ENCODE peak calls at places on chromosome 19, in seven cellular contexts. A is CD4-positive, alpha-beta T cell; C is Calu3; L is cardiac muscle cell; O is CD8-positive, alpha-beta T cell; H is neural crest cell; V is endothelial cell. B is an unnamed sample.
A peak's percentile ranks its signal among the peaks of the same experiment; 100 is the strongest.

GRCh38 chr19:43439183-43440063 is 24.7 kb downstream of the TEX101 start:
- DNase-seq in L (no peak), C (peak; percentile 37), O (peak; percentile 26), V (no peak), A (peak; percentile 39), H (no peak), B (no peak)

GRCh38 chr19:7018828-7019227 is 2.4 kb downstream of the MBD3L2B start:
- DNase-seq in C (no peak), L (no peak), H (no peak), V (no peak), A (no peak), O (no peak), B (no peak)

GRCh38 chr19:43780706-43781525 is at the start of gene KCNN4:
- DNase-seq in V (no peak), C (peak; percentile 79), L (no peak), A (peak; percentile 63), H (no peak), O (peak; percentile 55), B (no peak)

GRCh38 chr19:47540748-47541147 is 25.9 kb upstream of the NAPA start:
- DNase-seq in H (no peak), O (no peak), C (no peak), V (no peak), A (no peak), L (peak; percentile 35), B (no peak)

GRCh38 chr19:6092329-6093286 is 17.7 kb downstream of the RFX2 start:
- DNase-seq in V (peak; percentile 25), C (peak; percentile 81), A (no peak), H (peak; percentile 57), O (no peak), L (peak; percentile 78), B (peak; percentile 78)

GRCh38 chr19:54518844-54519243 is 16.2 kb downstream of the LAIR2 start:
- DNase-seq in L (no peak), H (no peak), V (no peak), C (peak; percentile 9), O (no peak), A (no peak), B (no peak)

GRCh38 chr19:55354698-55355212 is at the start of gene COX6B2:
- DNase-seq in H (no peak), A (no peak), O (no peak), C (no peak), L (no peak), V (no peak), B (no peak)

GRCh38 chr19:29966594-29967249 is 24.7 kb downstream of the URI1 start:
- DNase-seq in V (no peak), O (no peak), H (no peak), L (peak; percentile 15), C (no peak), A (no peak), B (no peak)

GRCh38 chr19:56617531-56617930 is 22.4 kb downstream of the ZNF71 start:
- DNase-seq in V (no peak), C (no peak), H (no peak), A (no peak), L (no peak), O (no peak), B (no peak)

GRCh38 chr19:30353394-30353793 is 18.8 kb upstream of the ZNF536 start:
- DNase-seq in A (no peak), O (no peak), C (no peak), H (no peak), V (no peak), L (no peak), B (no peak)

GRCh38 chr19:12229990-12230389 is 64.7 kb downstream of the ZNF44 start:
- DNase-seq in V (no peak), A (no peak), O (no peak), C (no peak), L (no peak), H (no peak), B (no peak)

GRCh38 chr19:5977222-5977784 is 637 bp downstream of the RANBP3 start:
- DNase-seq in A (no peak), O (no peak), C (no peak), H (no peak), V (no peak), L (peak; percentile 34), B (no peak)

GRCh38 chr19:48674921-48675824 is 2.4 kb upstream of the NTN5 start:
- DNase-seq in H (peak; percentile 88), O (peak; percentile 59), L (peak; percentile 91), C (peak; percentile 87), A (peak; percentile 73), V (peak; percentile 80), B (peak; percentile 84)

GRCh38 chr19:35936738-35937268 is 629 bp downstream of the LRFN3 start:
- DNase-seq in O (no peak), L (no peak), H (no peak), A (no peak), V (no peak), C (no peak), B (no peak)

GRCh38 chr19:48970139-48970766 is 5.1 kb downstream of the FTL start:
- DNase-seq in V (no peak), O (no peak), H (no peak), A (no peak), C (no peak), L (no peak), B (no peak)

GRCh38 chr19:55078996-55079395 is 3.3 kb downstream of the EPS8L1 start:
- DNase-seq in A (no peak), O (no peak), H (no peak), L (no peak), V (no peak), C (no peak), B (no peak)

GRCh38 chr19:48746738-48747575 is at the start of gene IZUMO1:
- DNase-seq in H (peak; percentile 77), L (peak; percentile 82), C (no peak), A (peak; percentile 36), V (peak; percentile 80), O (no peak), B (peak; percentile 88)

GRCh38 chr19:1250374-1251232 is 2.2 kb downstream of the MIDN start:
- DNase-seq in V (peak; percentile 77), A (peak; percentile 59), C (no peak), L (peak; percentile 88), H (peak; percentile 83), O (peak; percentile 60), B (peak; percentile 82)

GRCh38 chr19:50875795-50876422 is 2.7 kb downstream of the KLK2 start:
- DNase-seq in V (no peak), L (no peak), C (no peak), H (no peak), O (no peak), A (no peak), B (no peak)

GRCh38 chr19:15812059-15812722 is 3.3 kb downstream of the OR10H1 start:
- DNase-seq in A (peak; percentile 44), O (peak; percentile 24), V (no peak), C (no peak), H (no peak), L (no peak), B (no peak)

GRCh38 chr19:35932291-35932936 is 3.8 kb upstream of the LRFN3 start:
- DNase-seq in L (no peak), H (no peak), V (no peak), O (no peak), A (no peak), C (no peak), B (no peak)

GRCh38 chr19:57171551-57172081 is 4.3 kb upstream of the DUXA start:
- DNase-seq in A (peak; percentile 31), C (no peak), O (no peak), V (no peak), L (peak; percentile 81), H (no peak), B (peak; percentile 52)

GRCh38 chr19:10416380-10417257 is 3.7 kb upstream of the PDE4A start:
- DNase-seq in C (peak; percentile 84), O (peak; percentile 76), A (peak; percentile 88), H (peak; percentile 87), V (peak; percentile 92), L (peak; percentile 89), B (peak; percentile 94)

GRCh38 chr19:55679343-55680257 is 4.6 kb downstream of the EPN1 start:
- DNase-seq in A (no peak), L (no peak), O (no peak), C (no peak), H (no peak), V (no peak), B (no peak)

GRCh38 chr19:2282062-2282861 is at the start of gene PEAK3:
- DNase-seq in C (no peak), O (peak; percentile 36), A (peak; percentile 33), L (peak; percentile 61), H (peak; percentile 47), V (peak; percentile 73), B (peak; percentile 75)

GRCh38 chr19:52191374-52191773 is 1.5 kb downstream of the PPP2R1A start:
- DNase-seq in V (no peak), L (no peak), O (no peak), H (no peak), C (peak; percentile 36), A (no peak), B (no peak)

GRCh38 chr19:41408256-41408655 is 10.6 kb downstream of the BCKDHA start:
- DNase-seq in A (no peak), O (no peak), C (no peak), V (no peak), H (no peak), L (no peak), B (no peak)
- TF ChIP-seq CTCF in A (no peak), O (no peak), C (no peak), V (no peak), H (no peak), L (no peak), B (no peak)

GRCh38 chr19:33767898-33768413 is 28.7 kb upstream of the KCTD15 start:
- DNase-seq in V (peak; percentile 91), H (peak; percentile 81), C (peak; percentile 52), O (no peak), L (peak; percentile 88), A (no peak), B (peak; percentile 98)
- TF ChIP-seq CTCF in V (no peak), H (peak; percentile 51), C (peak; percentile 23), O (no peak), L (peak; percentile 31), A (no peak), B (peak; percentile 56)

GRCh38 chr19:3440082-3440481 is 40.2 kb downstream of the SMIM24 start:
- DNase-seq in V (peak; percentile 62), C (peak; percentile 60), L (no peak), O (peak; percentile 34), A (peak; percentile 52), H (no peak), B (no peak)
- TF ChIP-seq CTCF in V (peak; percentile 47), C (peak; percentile 13), L (peak; percentile 41), O (peak; percentile 54), A (peak; percentile 45), H (peak; percentile 47), B (no peak)

DNA sequence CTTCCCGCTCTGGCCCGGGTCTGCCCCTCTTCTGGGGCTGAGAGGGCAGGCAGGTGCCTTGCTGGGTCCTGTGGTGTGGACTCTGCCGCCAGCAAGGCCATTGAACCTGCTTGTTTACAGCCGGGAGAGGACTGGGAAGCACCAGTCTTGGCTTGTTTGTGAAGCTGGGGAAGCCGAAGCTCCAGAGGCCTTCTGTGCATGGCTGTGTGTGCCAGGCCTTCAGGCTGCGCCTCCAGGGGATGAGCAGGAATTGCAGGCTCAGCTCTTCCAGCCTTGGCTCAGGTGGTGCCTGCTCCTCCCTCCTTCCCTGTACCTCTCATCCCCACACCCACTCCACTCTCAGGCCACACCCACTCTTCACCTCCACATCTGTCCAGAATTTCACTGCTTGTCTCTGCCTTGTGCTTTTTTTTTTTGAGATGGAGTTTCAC is 17.5 kb downstream of the NDUFB7 start:
- DNase-seq in C (no peak), L (no peak), O (no peak), A (no peak), H (no peak), V (no peak), B (no peak)
- TF ChIP-seq CTCF in C (no peak), L (no peak), O (no peak), A (no peak), H (no peak), V (no peak), B (no peak)

GRCh38 chr19:34662919-34663318 is 14.0 kb downstream of the SCGB2B2 start:
- DNase-seq in V (peak; percentile 29), C (peak; percentile 45), O (peak; percentile 18), A (peak; percentile 52), L (no peak), H (no peak), B (no peak)
- TF ChIP-seq CTCF in V (peak; percentile 35), C (peak; percentile 62), O (peak; percentile 67), A (peak; percentile 63), L (peak; percentile 24), H (peak; percentile 54), B (peak; percentile 19)

B was measured in nephron progenitor cell.